ENCODE peak calls at places on chromosomes 13 and 19, in ten cellular contexts. One of them, this sample, is unnamed.

GRCh38 chr19:45474941-45475516 is 7.2 kb downstream of the FOSB start:
- DNase-seq in cardiac fibroblast: no peak
- DNase-seq in endodermal cell: no peak
- DNase-seq in hepatocyte: peak; percentile 25
- DNase-seq in psoas muscle: no peak
- DNase-seq in omental fat pad: no peak
- DNase-seq in colonic mucosa: no peak
- DNase-seq in endothelial cell of umbilical vein: no peak
- DNase-seq in astrocyte of the cerebellum: no peak
- DNase-seq in neural crest cell: no peak
- DNase-seq in this sample: no peak

GRCh38 chr13:30565658-30566057 is 52.1 kb upstream of the USPL1 start:
- DNase-seq in cardiac fibroblast: no peak
- DNase-seq in endodermal cell: no peak
- DNase-seq in hepatocyte: no peak
- DNase-seq in psoas muscle: no peak
- DNase-seq in omental fat pad: no peak
- DNase-seq in colonic mucosa: no peak
- DNase-seq in endothelial cell of umbilical vein: no peak
- DNase-seq in astrocyte of the cerebellum: no peak
- DNase-seq in neural crest cell: no peak
- DNase-seq in this sample: no peak

GRCh38 chr13:108220042-108220441 is 1.9 kb downstream of the ABHD13 start:
- DNase-seq in cardiac fibroblast: no peak
- DNase-seq in endodermal cell: peak; percentile 52
- DNase-seq in hepatocyte: peak; percentile 32
- DNase-seq in psoas muscle: no peak
- DNase-seq in omental fat pad: no peak
- DNase-seq in colonic mucosa: peak; percentile 74
- DNase-seq in endothelial cell of umbilical vein: no peak
- DNase-seq in astrocyte of the cerebellum: no peak
- DNase-seq in neural crest cell: no peak
- DNase-seq in this sample: no peak

GRCh38 chr19:46495789-46496099 is at the start of gene PNMA8B:
- DNase-seq in cardiac fibroblast: peak; percentile 26
- DNase-seq in endodermal cell: peak; percentile 97
- DNase-seq in hepatocyte: peak; percentile 90
- DNase-seq in psoas muscle: peak; percentile 78
- DNase-seq in omental fat pad: no peak
- DNase-seq in colonic mucosa: peak; percentile 26
- DNase-seq in endothelial cell of umbilical vein: no peak
- DNase-seq in astrocyte of the cerebellum: no peak
- DNase-seq in neural crest cell: peak; percentile 98
- DNase-seq in this sample: peak; percentile 98

GRCh38 chr13:80340643-80341097 is 256 bp downstream of the SPRY2 start:
- DNase-seq in cardiac fibroblast: peak; percentile 77
- DNase-seq in endodermal cell: no peak
- DNase-seq in hepatocyte: no peak
- DNase-seq in psoas muscle: no peak
- DNase-seq in omental fat pad: no peak
- DNase-seq in colonic mucosa: no peak
- DNase-seq in endothelial cell of umbilical vein: peak; percentile 66
- DNase-seq in astrocyte of the cerebellum: no peak
- DNase-seq in neural crest cell: no peak
- DNase-seq in this sample: no peak

GRCh38 chr13:31331051-31331450 is 131.3 kb downstream of the B3GLCT start:
- DNase-seq in cardiac fibroblast: no peak
- DNase-seq in endodermal cell: no peak
- DNase-seq in hepatocyte: no peak
- DNase-seq in psoas muscle: no peak
- DNase-seq in omental fat pad: no peak
- DNase-seq in colonic mucosa: no peak
- DNase-seq in endothelial cell of umbilical vein: no peak
- DNase-seq in astrocyte of the cerebellum: no peak
- DNase-seq in neural crest cell: no peak
- DNase-seq in this sample: no peak

GRCh38 chr13:31891472-31891871 is 140.1 kb upstream of the FRY start:
- DNase-seq in cardiac fibroblast: peak; percentile 28
- DNase-seq in endodermal cell: no peak
- DNase-seq in hepatocyte: peak; percentile 35
- DNase-seq in psoas muscle: no peak
- DNase-seq in omental fat pad: no peak
- DNase-seq in colonic mucosa: no peak
- DNase-seq in endothelial cell of umbilical vein: peak; percentile 33
- DNase-seq in astrocyte of the cerebellum: no peak
- DNase-seq in neural crest cell: no peak
- DNase-seq in this sample: no peak

GRCh38 chr13:90272356-90272755 is 1075.1 kb upstream of the MIR17HG start:
- DNase-seq in cardiac fibroblast: peak; percentile 89
- DNase-seq in endodermal cell: no peak
- DNase-seq in hepatocyte: no peak
- DNase-seq in psoas muscle: no peak
- DNase-seq in omental fat pad: no peak
- DNase-seq in colonic mucosa: no peak
- DNase-seq in endothelial cell of umbilical vein: peak; percentile 16
- DNase-seq in astrocyte of the cerebellum: peak; percentile 58
- DNase-seq in neural crest cell: no peak
- DNase-seq in this sample: no peak

GRCh38 chr13:98274921-98275487 is 97.9 kb upstream of the RNF113B start:
- DNase-seq in cardiac fibroblast: no peak
- DNase-seq in endodermal cell: no peak
- DNase-seq in hepatocyte: no peak
- DNase-seq in psoas muscle: no peak
- DNase-seq in omental fat pad: no peak
- DNase-seq in colonic mucosa: no peak
- DNase-seq in endothelial cell of umbilical vein: no peak
- DNase-seq in astrocyte of the cerebellum: no peak
- DNase-seq in neural crest cell: no peak
- DNase-seq in this sample: no peak

GRCh38 chr19:19040417-19040816 is 7.0 kb downstream of the ARMC6 start:
- DNase-seq in cardiac fibroblast: peak; percentile 95
- DNase-seq in endodermal cell: no peak
- DNase-seq in hepatocyte: peak; percentile 69
- DNase-seq in psoas muscle: peak; percentile 78
- DNase-seq in omental fat pad: no peak
- DNase-seq in colonic mucosa: peak; percentile 38
- DNase-seq in endothelial cell of umbilical vein: no peak
- DNase-seq in astrocyte of the cerebellum: peak; percentile 59
- DNase-seq in neural crest cell: no peak
- DNase-seq in this sample: no peak

GRCh38 chr13:75871059-75871458 is 234.9 kb downstream of the LMO7 start:
- DNase-seq in cardiac fibroblast: no peak
- DNase-seq in endodermal cell: no peak
- DNase-seq in hepatocyte: no peak
- DNase-seq in psoas muscle: no peak
- DNase-seq in omental fat pad: no peak
- DNase-seq in colonic mucosa: no peak
- DNase-seq in endothelial cell of umbilical vein: no peak
- DNase-seq in astrocyte of the cerebellum: no peak
- DNase-seq in neural crest cell: no peak
- DNase-seq in this sample: no peak

GRCh38 chr13:34159946-34160345 is 342.0 kb downstream of the RFC3 start:
- DNase-seq in cardiac fibroblast: no peak
- DNase-seq in endodermal cell: peak; percentile 67
- DNase-seq in hepatocyte: no peak
- DNase-seq in psoas muscle: no peak
- DNase-seq in omental fat pad: no peak
- DNase-seq in colonic mucosa: no peak
- DNase-seq in endothelial cell of umbilical vein: no peak
- DNase-seq in astrocyte of the cerebellum: no peak
- DNase-seq in neural crest cell: no peak
- DNase-seq in this sample: no peak

GRCh38 chr13:95391785-95392184 is 90.5 kb upstream of the ABCC4 start:
- DNase-seq in cardiac fibroblast: no peak
- DNase-seq in endodermal cell: no peak
- DNase-seq in hepatocyte: no peak
- DNase-seq in psoas muscle: no peak
- DNase-seq in omental fat pad: no peak
- DNase-seq in colonic mucosa: no peak
- DNase-seq in endothelial cell of umbilical vein: no peak
- DNase-seq in astrocyte of the cerebellum: no peak
- DNase-seq in neural crest cell: no peak
- DNase-seq in this sample: no peak

GRCh38 chr13:29935309-29935981 is 85.0 kb upstream of the UBL3 start:
- DNase-seq in cardiac fibroblast: no peak
- DNase-seq in endodermal cell: no peak
- DNase-seq in hepatocyte: no peak
- DNase-seq in psoas muscle: no peak
- DNase-seq in omental fat pad: no peak
- DNase-seq in colonic mucosa: no peak
- DNase-seq in endothelial cell of umbilical vein: no peak
- DNase-seq in astrocyte of the cerebellum: no peak
- DNase-seq in neural crest cell: no peak
- DNase-seq in this sample: no peak

GRCh38 chr13:63853816-63854215 is 2438.2 kb upstream of the PCDH20 start:
- DNase-seq in cardiac fibroblast: no peak
- DNase-seq in endodermal cell: no peak
- DNase-seq in hepatocyte: no peak
- DNase-seq in psoas muscle: no peak
- DNase-seq in omental fat pad: no peak
- DNase-seq in colonic mucosa: no peak
- DNase-seq in endothelial cell of umbilical vein: no peak
- DNase-seq in astrocyte of the cerebellum: no peak
- DNase-seq in neural crest cell: no peak
- DNase-seq in this sample: no peak

GRCh38 chr13:72255908-72256307 is 388.9 kb upstream of the DACH1 start:
- DNase-seq in cardiac fibroblast: peak; percentile 30
- DNase-seq in endodermal cell: peak; percentile 85
- DNase-seq in hepatocyte: peak; percentile 61
- DNase-seq in psoas muscle: no peak
- DNase-seq in omental fat pad: no peak
- DNase-seq in colonic mucosa: peak; percentile 30
- DNase-seq in endothelial cell of umbilical vein: peak; percentile 58
- DNase-seq in astrocyte of the cerebellum: peak; percentile 41
- DNase-seq in neural crest cell: peak; percentile 24
- DNase-seq in this sample: peak; percentile 31
- TF ChIP-seq CTCF in cardiac fibroblast: peak; percentile 41
- TF ChIP-seq CTCF in endodermal cell: peak; percentile 90
- TF ChIP-seq CTCF in hepatocyte: peak; percentile 56
- TF ChIP-seq CTCF in psoas muscle: peak; percentile 16
- TF ChIP-seq CTCF in omental fat pad: no peak
- TF ChIP-seq CTCF in colonic mucosa: peak; percentile 58
- TF ChIP-seq CTCF in endothelial cell of umbilical vein: peak; percentile 53
- TF ChIP-seq CTCF in astrocyte of the cerebellum: peak; percentile 86
- TF ChIP-seq CTCF in neural crest cell: peak; percentile 71
- TF ChIP-seq CTCF in this sample: peak; percentile 57

GRCh38 chr19:13299838-13300237 is 149.6 kb downstream of the IER2 start:
- DNase-seq in cardiac fibroblast: no peak
- DNase-seq in endodermal cell: no peak
- DNase-seq in hepatocyte: no peak
- DNase-seq in psoas muscle: no peak
- DNase-seq in omental fat pad: no peak
- DNase-seq in colonic mucosa: no peak
- DNase-seq in endothelial cell of umbilical vein: no peak
- DNase-seq in astrocyte of the cerebellum: no peak
- DNase-seq in neural crest cell: no peak
- DNase-seq in this sample: no peak
- TF ChIP-seq CTCF in cardiac fibroblast: no peak
- TF ChIP-seq CTCF in endodermal cell: peak; percentile 22
- TF ChIP-seq CTCF in hepatocyte: no peak
- TF ChIP-seq CTCF in psoas muscle: no peak
- TF ChIP-seq CTCF in omental fat pad: no peak
- TF ChIP-seq CTCF in colonic mucosa: no peak
- TF ChIP-seq CTCF in endothelial cell of umbilical vein: no peak
- TF ChIP-seq CTCF in astrocyte of the cerebellum: no peak
- TF ChIP-seq CTCF in neural crest cell: no peak
- TF ChIP-seq CTCF in this sample: no peak

DNA sequence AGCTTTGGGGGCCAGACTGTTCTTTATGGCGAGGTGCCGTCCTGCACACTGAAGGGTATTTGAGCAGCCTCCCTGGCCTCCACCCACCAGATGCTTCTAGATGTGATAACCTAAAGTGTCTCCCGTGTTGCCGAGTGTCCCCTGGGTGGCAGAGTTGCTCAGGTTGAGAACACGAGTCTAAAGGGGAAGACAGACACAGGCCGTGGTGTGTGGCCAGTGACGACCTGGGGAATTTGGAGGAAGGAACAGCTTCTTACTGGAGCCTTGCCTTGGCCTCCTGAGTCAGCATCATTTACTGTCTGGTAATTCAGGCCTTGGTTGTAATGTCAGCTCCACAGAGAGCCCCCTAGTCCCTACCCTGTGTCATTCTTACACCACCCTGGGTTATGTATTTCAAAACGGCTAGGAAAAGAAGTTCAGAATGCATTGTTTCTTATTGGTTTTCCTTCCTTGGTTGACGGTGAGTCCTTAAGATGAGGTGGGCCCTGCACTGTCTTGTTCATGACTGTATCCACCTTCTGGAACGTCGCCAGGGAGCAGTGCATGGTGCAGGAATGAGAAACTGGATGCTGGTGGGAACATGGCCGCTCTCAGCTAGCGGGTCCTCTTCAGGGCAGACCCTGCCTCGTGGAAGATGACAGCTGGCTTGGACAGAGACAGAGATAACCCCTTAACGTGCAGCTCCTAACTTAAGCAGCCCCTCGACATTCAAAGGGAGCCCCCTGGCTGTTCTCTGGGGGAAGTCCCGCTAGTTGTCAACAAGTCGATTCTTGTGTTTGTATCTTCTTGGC is 7.1 kb downstream of the SIN3B start:
- DNase-seq in cardiac fibroblast: peak; percentile 26
- DNase-seq in endodermal cell: peak; percentile 64
- DNase-seq in hepatocyte: no peak
- DNase-seq in psoas muscle: no peak
- DNase-seq in omental fat pad: no peak
- DNase-seq in colonic mucosa: no peak
- DNase-seq in endothelial cell of umbilical vein: no peak
- DNase-seq in astrocyte of the cerebellum: no peak
- DNase-seq in neural crest cell: no peak
- DNase-seq in this sample: no peak
- TF ChIP-seq CTCF in cardiac fibroblast: no peak
- TF ChIP-seq CTCF in endodermal cell: peak; percentile 57
- TF ChIP-seq CTCF in hepatocyte: no peak
- TF ChIP-seq CTCF in psoas muscle: no peak
- TF ChIP-seq CTCF in omental fat pad: no peak
- TF ChIP-seq CTCF in colonic mucosa: no peak
- TF ChIP-seq CTCF in endothelial cell of umbilical vein: peak; percentile 4
- TF ChIP-seq CTCF in astrocyte of the cerebellum: no peak
- TF ChIP-seq CTCF in neural crest cell: no peak
- TF ChIP-seq CTCF in this sample: no peak

DNA sequence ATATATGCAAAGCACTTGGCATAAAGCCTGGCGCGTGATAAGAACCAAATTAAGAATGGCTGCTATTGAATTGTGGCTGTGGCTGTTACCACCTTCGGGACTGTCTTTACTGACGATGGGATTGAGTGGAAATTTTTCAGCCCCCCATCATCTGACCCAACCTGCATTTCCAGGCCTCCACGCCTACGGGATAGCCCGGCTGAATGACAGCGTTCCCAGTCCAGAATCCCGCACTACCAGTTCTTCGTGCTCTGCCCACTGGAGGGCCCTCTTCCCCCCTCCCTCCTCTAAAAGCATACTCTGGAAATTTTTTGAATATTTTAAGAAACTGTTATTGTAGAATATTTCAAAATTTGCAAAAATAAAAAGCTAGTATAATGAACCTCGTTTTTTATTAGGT is 11.0 kb downstream of the KRTDAP start:
- DNase-seq in cardiac fibroblast: no peak
- DNase-seq in endodermal cell: no peak
- DNase-seq in hepatocyte: no peak
- DNase-seq in psoas muscle: no peak
- DNase-seq in omental fat pad: no peak
- DNase-seq in colonic mucosa: no peak
- DNase-seq in endothelial cell of umbilical vein: no peak
- DNase-seq in astrocyte of the cerebellum: no peak
- DNase-seq in neural crest cell: no peak
- DNase-seq in this sample: no peak
- TF ChIP-seq CTCF in cardiac fibroblast: no peak
- TF ChIP-seq CTCF in endodermal cell: peak; percentile 66
- TF ChIP-seq CTCF in hepatocyte: peak; percentile 7
- TF ChIP-seq CTCF in psoas muscle: no peak
- TF ChIP-seq CTCF in omental fat pad: no peak
- TF ChIP-seq CTCF in colonic mucosa: no peak
- TF ChIP-seq CTCF in endothelial cell of umbilical vein: no peak
- TF ChIP-seq CTCF in astrocyte of the cerebellum: no peak
- TF ChIP-seq CTCF in neural crest cell: peak; percentile 43
- TF ChIP-seq CTCF in this sample: no peak